ENCODE peak calls at places on chromosomes 16 and 17, in seven cellular contexts. E is H1, P is GM12878, V is GM12891, M is K562, H is SK-N-SH, I is HepG2. Z is an unnamed sample.

GRCh38 chr17:46832945-46833839 is 14.7 kb upstream of the WNT3 start:
- DNase-seq in E (no peak), P (no peak), H (no peak), I (peak), M (no peak), V (no peak), Z (no peak)

GRCh38 chr17:61407211-61407911 is 7.7 kb downstream of the TBX2 start:
- DNase-seq in M (no peak), E (no peak), V (peak), H (no peak), I (no peak), P (no peak), Z (no peak)

GRCh38 chr17:80259642-80260535 is 763 bp upstream of the RNF213 start:
- DNase-seq in P (no peak), E (no peak), H (peak), V (peak), M (peak), I (peak), Z (peak)

GRCh38 chr17:81371910-81372760 is 23.1 kb upstream of the BAHCC1 start:
- DNase-seq in E (no peak), M (peak), V (no peak), P (no peak), I (no peak), H (peak), Z (no peak)

GRCh38 chr17:45320349-45320930 is 3.6 kb upstream of the MAP3K14 start:
- DNase-seq in E (no peak), P (no peak), I (no peak), H (no peak), V (no peak), M (no peak), Z (no peak)

GRCh38 chr17:19507673-19508326 is 25.9 kb upstream of the SLC47A1 start:
- DNase-seq in V (peak), P (peak), E (peak), I (peak), H (peak), M (peak), Z (peak)

GRCh38 chr16:11253009-11253994 is 2.7 kb downstream of the SOCS1 start:
- DNase-seq in H (no peak), I (no peak), P (no peak), E (no peak), M (no peak), V (no peak), Z (no peak)

GRCh38 chr16:86722970-86723369 is 144.6 kb downstream of the FOXL1 start:
- DNase-seq in H (no peak), E (no peak), M (no peak), I (no peak), P (no peak), V (no peak), Z (no peak)

GRCh38 chr16:14308357-14308723 is 237.2 kb downstream of the MRTFB start:
- DNase-seq in I (no peak), M (no peak), E (no peak), P (no peak), H (no peak), V (no peak), Z (no peak)

GRCh38 chr17:82937411-82938371 is 97.9 kb upstream of the ZNF750 start:
- DNase-seq in I (no peak), V (no peak), H (no peak), E (no peak), P (no peak), M (no peak), Z (no peak)

GRCh38 chr16:31466381-31466841 is 5.5 kb upstream of the TGFB1I1 start:
- DNase-seq in M (no peak), H (no peak), E (no peak), V (no peak), I (no peak), P (no peak), Z (no peak)

GRCh38 chr16:90015586-90016338 is 3.5 kb downstream of the DBNDD1 start:
- DNase-seq in H (no peak), M (no peak), E (no peak), I (no peak), V (no peak), P (no peak), Z (no peak)

GRCh38 chr16:49857423-49858181 is 1.7 kb upstream of the ZNF423 start:
- DNase-seq in P (no peak), E (peak), M (peak), V (peak), H (peak), I (peak), Z (peak)

GRCh38 chr17:77432791-77433190 is 292.0 kb downstream of the SEC14L1 start:
- DNase-seq in E (no peak), V (no peak), H (no peak), I (no peak), P (no peak), M (no peak), Z (no peak)

GRCh38 chr16:50329446-50330189 is 39.2 kb downstream of the BRD7 start:
- DNase-seq in E (no peak), H (no peak), M (no peak), P (no peak), I (peak), V (no peak), Z (no peak)

GRCh38 chr17:42325026-42325425 is 36.7 kb downstream of the STAT5A start:
- DNase-seq in V (no peak), P (no peak), M (no peak), E (no peak), I (no peak), H (no peak), Z (no peak)

GRCh38 chr17:4665027-4665426 is 23.5 kb upstream of the ALOX15 start:
- DNase-seq in I (no peak), M (no peak), P (no peak), V (no peak), H (no peak), E (no peak), Z (no peak)

GRCh38 chr17:37465058-37465616 is 24.6 kb upstream of the DUSP14 start:
- DNase-seq in M (no peak), H (no peak), P (no peak), E (no peak), I (no peak), V (no peak), Z (no peak)

GRCh38 chr17:15967706-15968399 is 22.9 kb downstream of the ADORA2B start:
- DNase-seq in P (no peak), I (peak), E (no peak), M (no peak), V (no peak), H (no peak), Z (no peak)

GRCh38 chr17:15965510-15965909 is 20.6 kb downstream of the ADORA2B start:
- DNase-seq in P (no peak), M (no peak), H (no peak), E (no peak), V (no peak), I (no peak), Z (no peak)

GRCh38 chr17:15966183-15966878 is 21.4 kb downstream of the ADORA2B start:
- DNase-seq in I (peak), H (no peak), P (no peak), V (no peak), M (no peak), E (no peak), Z (no peak)

GRCh38 chr17:15969463-15969862 is 24.5 kb downstream of the ADORA2B start:
- DNase-seq in E (no peak), V (no peak), I (no peak), P (no peak), H (no peak), M (no peak), Z (no peak)

GRCh38 chr17:15966879-15967248 is 21.9 kb downstream of the ADORA2B start:
- DNase-seq in P (no peak), I (peak), E (no peak), M (no peak), H (no peak), V (no peak), Z (no peak)
- TF ChIP-seq TAF1 in P (no peak), I (no peak), E (no peak), M (no peak), H (no peak), V (no peak), Z (no peak)

GRCh38 chr16:27402964-27403600 is 1.1 kb downstream of the IL21R start:
- DNase-seq in I (no peak), V (no peak), H (no peak), E (no peak), P (no peak), M (no peak), Z (no peak)

GRCh38 chr16:27403601-27403992 is 1.6 kb downstream of the IL21R start:
- DNase-seq in H (no peak), E (no peak), P (no peak), M (no peak), V (no peak), I (no peak), Z (no peak)

GRCh38 chr16:27400751-27401620 is 988 bp upstream of the IL21R start:
- DNase-seq in V (no peak), I (no peak), H (no peak), P (no peak), E (no peak), M (no peak), Z (no peak)

GRCh38 chr16:27402569-27402963 is 592 bp downstream of the IL21R start:
- DNase-seq in V (no peak), M (no peak), E (no peak), P (no peak), I (no peak), H (no peak), Z (no peak)

DNA sequence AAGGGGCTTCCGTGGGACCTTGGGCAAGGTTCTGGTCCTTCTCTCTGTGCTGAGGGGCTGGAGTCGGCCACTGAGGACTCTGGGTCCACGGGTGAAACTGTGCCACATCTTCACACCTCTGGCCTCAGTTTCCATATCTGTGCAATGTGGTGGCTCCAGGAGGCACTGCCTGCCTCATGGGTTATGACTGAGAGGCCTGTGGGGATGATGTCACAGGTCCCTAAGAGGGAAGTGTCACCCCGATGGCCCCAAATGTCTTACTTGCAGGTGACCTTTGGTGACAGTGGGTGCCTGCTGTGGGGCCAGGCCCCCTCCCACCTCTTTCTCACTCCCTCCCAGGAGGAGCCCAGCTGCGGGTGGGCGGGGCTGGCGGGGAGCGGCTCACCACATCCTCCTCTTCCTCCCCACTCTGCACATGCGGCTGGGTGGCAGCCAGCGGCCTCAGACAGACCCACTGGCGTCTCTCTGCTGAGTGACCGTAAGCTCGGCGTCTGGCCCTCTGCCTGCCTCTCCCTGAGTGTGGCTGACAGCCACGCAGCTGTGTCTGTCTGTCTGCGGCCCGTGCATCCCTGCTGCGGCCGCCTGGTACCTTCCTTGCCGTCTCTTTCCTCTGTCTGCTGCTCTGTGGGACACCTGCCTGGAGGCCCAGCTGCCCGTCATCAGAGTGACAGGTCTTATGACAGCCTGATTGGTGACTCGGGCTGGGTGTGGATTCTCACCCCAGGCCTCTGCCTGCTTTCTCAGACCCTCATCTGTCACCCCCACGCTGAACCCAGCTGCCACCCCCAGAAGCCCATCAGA is at the start of gene IL21R:
- DNase-seq in H (peak), V (peak), E (no peak), I (no peak), P (peak), M (no peak), Z (peak)
- TF ChIP-seq TAF1 in H (no peak), V (peak), E (no peak), I (no peak), P (peak), M (no peak), Z (peak)

GRCh38 chr17:57050303-57050702 is 34.7 kb upstream of the AKAP1 start:
- DNase-seq in V (no peak), P (no peak), I (no peak), H (no peak), M (no peak), E (no peak), Z (no peak)

GRCh38 chr17:57045868-57046671 is 39.0 kb upstream of the AKAP1 start:
- DNase-seq in I (no peak), E (no peak), V (peak), H (peak), M (no peak), P (no peak), Z (peak)

GRCh38 chr17:57048096-57048495 is 37.0 kb upstream of the AKAP1 start:
- DNase-seq in I (no peak), E (no peak), V (no peak), P (no peak), M (no peak), H (no peak), Z (no peak)

DNA sequence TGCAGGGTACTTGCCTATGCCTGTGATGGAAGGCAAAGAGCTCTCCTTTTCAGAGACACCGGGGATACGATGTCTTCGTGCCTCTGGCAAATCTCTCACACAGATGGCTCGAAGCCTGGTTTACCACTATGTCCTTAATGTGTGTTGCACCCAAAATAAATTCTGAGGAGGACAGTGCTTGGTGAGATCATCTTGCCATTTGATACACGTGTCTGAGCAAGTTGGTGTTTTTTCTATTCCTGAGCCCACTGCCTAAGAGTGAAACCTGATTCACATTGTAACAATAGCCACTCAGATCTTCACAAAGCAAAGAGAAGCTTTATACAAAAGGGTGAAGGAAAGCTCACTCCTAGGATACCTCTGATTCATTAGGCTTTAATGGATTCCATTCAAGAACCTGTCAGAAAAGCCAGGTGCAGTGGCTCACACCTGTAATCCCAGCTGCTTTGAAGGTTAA is 33.1 kb upstream of the AKAP1 start:
- DNase-seq in E (no peak), I (no peak), V (no peak), P (no peak), M (no peak), H (no peak), Z (no peak)
- TF ChIP-seq TAF1 in E (no peak), I (no peak), V (no peak), P (no peak), M (no peak), H (no peak), Z (no peak)

DNA sequence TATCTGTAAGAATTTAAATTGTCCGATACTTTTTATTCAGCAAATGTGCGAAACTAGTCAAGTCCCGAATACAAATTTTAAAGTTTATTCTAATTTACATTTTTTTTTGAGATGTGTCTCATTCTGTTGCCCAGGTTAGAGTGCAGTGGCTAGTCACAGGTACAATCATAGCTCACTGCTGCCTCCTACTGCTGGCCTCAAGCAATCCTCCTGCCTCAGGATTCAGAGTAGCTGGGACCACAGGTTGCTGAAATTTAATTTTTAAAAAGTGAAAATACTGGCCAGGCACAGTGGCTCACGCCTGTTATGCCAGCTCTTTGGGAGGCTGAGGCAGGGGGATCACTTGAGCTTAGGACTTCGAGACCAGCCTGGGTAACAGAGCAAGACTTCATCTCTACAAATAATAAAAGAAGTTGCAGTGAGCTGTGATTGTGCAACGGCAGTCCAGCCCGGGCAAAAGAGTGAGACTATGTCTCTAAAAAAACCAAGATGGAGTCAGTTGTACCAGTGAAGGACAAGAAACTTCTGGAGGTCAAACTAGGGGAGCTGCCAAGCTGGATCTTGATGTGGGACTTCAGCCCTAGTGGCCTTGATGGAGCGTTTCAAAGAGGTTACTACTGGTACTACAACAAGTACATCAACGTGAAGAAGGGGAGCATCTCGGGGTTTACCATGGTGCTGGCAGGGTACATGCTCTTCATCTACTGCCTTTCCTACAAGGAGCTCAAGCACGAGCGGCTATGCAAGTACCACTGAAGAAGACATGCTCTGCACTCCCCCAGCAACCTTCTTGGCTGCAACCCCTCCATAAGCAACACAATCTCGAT is 5.6 kb downstream of the POLG2 start:
- DNase-seq in I (peak), M (no peak), H (no peak), P (no peak), V (no peak), E (no peak), Z (no peak)
- TF ChIP-seq TAF1 in I (no peak), M (no peak), H (no peak), P (no peak), V (no peak), E (no peak), Z (no peak)

DNA sequence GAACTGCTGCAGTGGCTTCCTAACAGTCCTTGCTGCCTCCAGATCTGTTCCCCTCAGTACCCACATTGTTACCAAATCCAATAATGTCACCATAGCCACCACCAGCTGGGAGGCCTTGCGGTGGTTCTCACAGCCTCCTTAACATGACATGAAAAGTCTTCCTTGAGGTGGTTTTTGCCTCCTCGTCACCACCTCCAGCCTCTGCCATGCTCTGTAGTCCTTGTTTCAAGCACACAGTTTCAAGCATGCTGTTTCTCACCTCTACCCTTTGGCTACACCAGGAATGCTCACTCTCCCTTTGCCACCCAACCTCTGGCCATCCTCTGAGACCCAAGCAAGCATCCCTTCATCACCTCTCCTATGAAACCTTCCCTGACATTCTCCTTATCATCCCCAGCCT is 47.2 kb downstream of the DNAH9 start:
- DNase-seq in V (no peak), H (no peak), E (no peak), P (no peak), I (no peak), M (no peak), Z (no peak)
- TF ChIP-seq TAF1 in V (no peak), H (no peak), E (no peak), P (no peak), I (no peak), M (no peak), Z (no peak)

DNA sequence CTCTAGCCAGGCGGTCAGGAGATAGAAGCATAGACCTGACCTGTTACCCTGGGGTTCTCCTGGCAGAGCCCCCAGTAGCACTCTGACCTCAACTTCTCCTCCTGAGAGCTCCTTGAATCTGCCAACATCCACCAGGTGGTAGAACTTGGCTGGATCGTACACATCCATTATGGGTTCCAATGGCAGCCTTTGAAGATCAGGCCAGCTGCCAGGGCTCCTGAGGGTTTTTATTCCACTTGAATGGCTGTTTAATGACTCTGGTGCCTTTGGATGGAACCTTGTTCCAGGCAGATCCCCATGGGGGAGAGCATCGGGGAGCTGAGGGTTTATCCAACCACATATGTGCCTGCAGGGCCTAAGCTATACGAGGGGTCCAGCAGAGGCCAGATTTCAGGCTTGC is 47.1 kb upstream of the CLEC19A start:
- DNase-seq in E (no peak), M (no peak), V (no peak), I (no peak), P (no peak), H (no peak), Z (no peak)
- TF ChIP-seq TAF1 in E (no peak), M (no peak), V (no peak), I (no peak), P (no peak), H (no peak), Z (no peak)

GRCh38 chr17:28532063-28532960 is 20.1 kb downstream of the UNC119 start:
- DNase-seq in M (no peak), H (no peak), E (no peak), P (no peak), I (no peak), V (no peak), Z (no peak)

GRCh38 chr17:28530926-28531325 is 21.5 kb downstream of the UNC119 start:
- DNase-seq in V (no peak), I (no peak), E (no peak), P (no peak), H (no peak), M (no peak), Z (no peak)

GRCh38 chr17:28530250-28530649 is 22.2 kb downstream of the UNC119 start:
- DNase-seq in E (no peak), P (no peak), V (no peak), H (no peak), I (no peak), M (no peak), Z (no peak)

GRCh38 chr17:28534740-28535375 is 17.6 kb downstream of the UNC119 start:
- DNase-seq in V (no peak), E (no peak), H (no peak), I (no peak), P (no peak), M (no peak), Z (no peak)

DNA sequence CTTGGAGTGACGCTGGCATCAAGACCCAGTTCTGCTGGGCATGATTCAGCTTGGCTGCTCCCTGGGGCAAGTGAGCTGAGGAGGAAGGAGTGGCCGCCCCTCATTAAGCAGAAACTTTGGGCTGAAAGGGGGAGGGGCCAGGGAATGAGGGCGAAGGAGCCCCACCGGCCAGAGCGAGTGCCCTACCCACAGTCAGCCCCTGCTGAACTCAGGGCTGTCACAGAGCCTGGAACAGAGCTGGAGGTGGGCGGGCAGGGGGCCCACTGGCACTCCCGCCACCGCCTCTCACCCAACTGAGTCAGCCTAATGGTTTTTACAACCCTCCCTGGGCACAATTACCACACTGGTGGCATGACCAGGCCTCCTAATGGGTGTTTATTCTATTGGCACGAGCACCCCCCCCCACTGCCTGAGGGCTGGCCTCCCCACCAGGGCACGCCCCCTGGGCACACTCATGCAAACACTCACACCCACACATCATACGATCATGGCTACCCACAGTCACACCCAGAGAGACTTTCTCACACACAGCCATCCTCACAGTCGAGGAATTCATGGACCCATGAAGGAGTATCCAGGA is 19.2 kb downstream of the UNC119 start:
- DNase-seq in I (no peak), P (no peak), E (no peak), H (no peak), V (no peak), M (no peak), Z (no peak)
- TF ChIP-seq TAF1 in I (no peak), P (no peak), E (no peak), H (no peak), V (no peak), M (no peak), Z (no peak)

GRCh38 chr17:39054111-39054645 is 87.0 kb upstream of the FBXO47 start:
- DNase-seq in P (no peak), I (no peak), E (no peak), H (no peak), V (no peak), M (no peak), Z (no peak)
- TF ChIP-seq TAF1 in P (no peak), I (no peak), E (no peak), H (no peak), V (no peak), M (no peak), Z (no peak)